ENCODE peak calls at places on chromosomes 2 and 18, in four cellular contexts. P, S, D and Q are unnamed samples.
A peak's percentile ranks its signal among the peaks of the same experiment; 100 is the strongest.

GRCh38 chr2:6184532-6185302 is 492.5 kb downstream of the SOX11 start:
- DNase-seq in P (peak; percentile 97), S (no peak), D (no peak), Q (no peak)

GRCh38 chr2:32355976-32356734 is 668 bp upstream of the BIRC6 start:
- DNase-seq in P (no peak), S (no peak), D (no peak), Q (no peak)

GRCh38 chr2:240469239-240469636 is 33.8 kb downstream of the GPC1 start:
- DNase-seq in P (peak; percentile 49), S (no peak), D (peak; percentile 65), Q (peak; percentile 48)

GRCh38 chr2:65715328-65715727 is 282.9 kb upstream of the SPRED2 start:
- DNase-seq in P (no peak), S (no peak), D (no peak), Q (no peak)

GRCh38 chr18:2522112-2522511 is 49.2 kb downstream of the METTL4 start:
- DNase-seq in P (peak; percentile 62), S (no peak), D (no peak), Q (no peak)

GRCh38 chr2:122417114-122417513 is 661.7 kb downstream of the TSN start:
- DNase-seq in P (no peak), S (no peak), D (no peak), Q (no peak)

GRCh38 chr2:34234823-34235222 is 635.7 kb upstream of the FAM98A start:
- DNase-seq in P (no peak), S (no peak), D (no peak), Q (no peak)

GRCh38 chr2:68565273-68565672 is 78.1 kb upstream of the PROKR1 start:
- DNase-seq in P (no peak), S (no peak), D (no peak), Q (no peak)

GRCh38 chr2:236449167-236449586 is 120.4 kb upstream of the ACKR3 start:
- DNase-seq in P (no peak), S (peak; percentile 21), D (peak; percentile 67), Q (no peak)

GRCh38 chr18:73987247-73987980 is 160.2 kb downstream of the FBXO15 start:
- DNase-seq in P (no peak), S (no peak), D (no peak), Q (no peak)

GRCh38 chr2:85585781-85586105 is 1.5 kb downstream of the VAMP5 start:
- DNase-seq in P (peak; percentile 8), S (no peak), D (no peak), Q (no peak)

GRCh38 chr18:60675801-60676200 is 303.2 kb upstream of the MC4R start:
- DNase-seq in P (no peak), S (no peak), D (no peak), Q (no peak)

GRCh38 chr2:239116456-239117246 is 268.8 kb downstream of the TWIST2 start:
- DNase-seq in P (no peak), S (no peak), D (no peak), Q (no peak)

GRCh38 chr2:101500860-101501259 is 25.9 kb upstream of the RFX8 start:
- DNase-seq in P (no peak), S (no peak), D (no peak), Q (no peak)

GRCh38 chr2:177783835-177784448 is 288.6 kb downstream of the PDE11A start:
- DNase-seq in P (no peak), S (no peak), D (no peak), Q (no peak)

GRCh38 chr18:54150226-54150625 is 74.2 kb downstream of the MBD2 start:
- DNase-seq in P (no peak), S (no peak), D (no peak), Q (no peak)

GRCh38 chr2:109402980-109403840 is 210.6 kb downstream of the SEPTIN10 start:
- DNase-seq in P (no peak), S (no peak), D (no peak), Q (no peak)

GRCh38 chr2:145759228-145759940 is 1239.5 kb upstream of the ZEB2 start:
- DNase-seq in P (no peak), S (no peak), D (no peak), Q (no peak)

GRCh38 chr18:23673725-23674124 is 11.0 kb upstream of the ANKRD29 start:
- DNase-seq in P (no peak), S (no peak), D (no peak), Q (no peak)

GRCh38 chr2:37753758-37754157 is 82.3 kb upstream of the CDC42EP3 start:
- DNase-seq in P (no peak), S (no peak), D (no peak), Q (no peak)

GRCh38 chr2:128269358-128270305 is 49.0 kb downstream of the HS6ST1 start:
- DNase-seq in P (no peak), S (no peak), D (peak; percentile 72), Q (peak; percentile 61)

GRCh38 chr2:217724436-217724835 is 278.4 kb downstream of the TNS1 start:
- DNase-seq in P (no peak), S (no peak), D (no peak), Q (no peak)

GRCh38 chr2:113058411-113058994 is 495 bp upstream of the IL36RN start:
- DNase-seq in P (no peak), S (no peak), D (no peak), Q (no peak)

GRCh38 chr2:96594701-96595152 is 43.4 kb downstream of the KANSL3 start:
- DNase-seq in P (no peak), S (no peak), D (no peak), Q (no peak)

GRCh38 chr2:55490554-55490953 is 29.0 kb upstream of the CFAP36 start:
- DNase-seq in P (peak; percentile 33), S (no peak), D (no peak), Q (no peak)

GRCh38 chr2:176088048-176088936 is 4.2 kb upstream of the HOXD13 start:
- DNase-seq in P (peak; percentile 88), S (peak; percentile 93), D (peak; percentile 89), Q (peak; percentile 79)